ENCODE peak calls at places on chromosomes 1 and 21, in seven cellular contexts. U is putamen, Z is HS-5, Y is hypothalamus, T is type B pancreatic cell, R is ELR, D is brain microvascular endothelial cell. M is an unnamed sample.

GRCh38 chr1:228430243-228430642 is 13.6 kb upstream of the TRIM17 start:
- DNase-seq in U (no peak), Z (no peak), Y (no peak), T (no peak), R (no peak), D (no peak), M (no peak)

GRCh38 chr21:14686466-14687276 is 140.6 kb upstream of the SAMSN1 start:
- DNase-seq in U (no peak), Z (no peak), Y (no peak), T (no peak), R (no peak), D (no peak), M (no peak)

GRCh38 chr1:203273869-203274602 is 31.3 kb upstream of the BTG2 start:
- DNase-seq in U (peak), Z (no peak), Y (peak), T (no peak), R (no peak), D (no peak), M (no peak)

GRCh38 chr1:59769412-59770095 is 45.2 kb upstream of the HOOK1 start:
- DNase-seq in U (no peak), Z (no peak), Y (no peak), T (no peak), R (no peak), D (no peak), M (no peak)

GRCh38 chr1:179103999-179104398 is 22.1 kb downstream of the TOR3A start:
- DNase-seq in U (no peak), Z (no peak), Y (no peak), T (no peak), R (no peak), D (no peak), M (no peak)

GRCh38 chr1:158494737-158495136 is 22.7 kb downstream of the OR10R2 start:
- DNase-seq in U (no peak), Z (no peak), Y (no peak), T (no peak), R (no peak), D (no peak), M (no peak)

GRCh38 chr1:62180649-62181048 is 14.0 kb upstream of the L1TD1 start:
- DNase-seq in U (no peak), Z (no peak), Y (no peak), T (no peak), R (no peak), D (no peak), M (no peak)

GRCh38 chr21:34598931-34599400 is 15.9 kb downstream of the RCAN1 start:
- DNase-seq in U (no peak), Z (peak), Y (no peak), T (no peak), R (peak), D (no peak), M (no peak)

GRCh38 chr1:119420638-119421037 is 5.7 kb downstream of the HSD3B2 start:
- DNase-seq in U (no peak), Z (no peak), Y (no peak), T (no peak), R (no peak), D (no peak), M (no peak)

GRCh38 chr21:26842976-26843911 is 2.0 kb downstream of the ADAMTS1 start:
- DNase-seq in U (peak), Z (peak), Y (peak), T (peak), R (peak), D (peak), M (peak)